ENCODE peak calls at places on chromosomes 16 and 17, in ten cellular contexts. P, I, U, E, F, N, T, V, A and J are unnamed samples.

GRCh38 chr16:65672960-65673359 is 551.1 kb upstream of the CDH11 start:
- DNase-seq in P (peak), I (no peak), U (peak), E (no peak), F (peak), N (no peak), T (no peak), V (no peak), A (no peak), J (no peak)

GRCh38 chr17:16398270-16399267 is 16.8 kb upstream of the TRPV2 start:
- DNase-seq in P (peak), I (no peak), U (no peak), E (peak), F (peak), N (no peak), T (no peak), V (peak), A (no peak), J (peak)

GRCh38 chr16:56532714-56533113 is 12.9 kb upstream of the BBS2 start:
- DNase-seq in P (no peak), I (no peak), U (no peak), E (no peak), F (peak), N (no peak), T (no peak), V (no peak), A (no peak), J (no peak)

GRCh38 chr17:16007439-16007838 is 7.8 kb downstream of the TTC19 start:
- DNase-seq in P (no peak), I (no peak), U (no peak), E (no peak), F (no peak), N (no peak), T (no peak), V (no peak), A (no peak), J (no peak)

GRCh38 chr17:79707931-79708891 is 22.5 kb upstream of the ENPP7 start:
- DNase-seq in P (peak), I (peak), U (peak), E (peak), F (peak), N (peak), T (peak), V (peak), A (no peak), J (peak)

GRCh38 chr16:81752225-81752875 is 26.7 kb upstream of the PLCG2 start:
- DNase-seq in P (no peak), I (peak), U (no peak), E (peak), F (peak), N (no peak), T (peak), V (peak), A (no peak), J (no peak)

GRCh38 chr16:50270510-50271147 is 4.3 kb downstream of the ADCY7 start:
- DNase-seq in P (no peak), I (no peak), U (no peak), E (no peak), F (no peak), N (no peak), T (no peak), V (no peak), A (no peak), J (no peak)

GRCh38 chr16:1563786-1564185 is 30.3 kb downstream of the TMEM204 start:
- DNase-seq in P (no peak), I (no peak), U (no peak), E (no peak), F (no peak), N (no peak), T (no peak), V (no peak), A (no peak), J (no peak)

GRCh38 chr16:73753931-73754330 is 542.7 kb upstream of the PSMD7 start:
- DNase-seq in P (no peak), I (no peak), U (no peak), E (no peak), F (no peak), N (no peak), T (no peak), V (no peak), A (peak), J (no peak)

GRCh38 chr17:82241926-82242697 is 13.3 kb downstream of the SLC16A3 start:
- DNase-seq in P (no peak), I (no peak), U (peak), E (no peak), F (peak), N (no peak), T (no peak), V (no peak), A (no peak), J (no peak)

GRCh38 chr16:15031596-15031995 is 24.3 kb downstream of the NTAN1 start:
- DNase-seq in P (no peak), I (no peak), U (no peak), E (no peak), F (no peak), N (peak), T (no peak), V (no peak), A (no peak), J (no peak)

GRCh38 chr16:2341456-2342447 is 1.2 kb upstream of the ABCA3 start:
- DNase-seq in P (no peak), I (no peak), U (no peak), E (no peak), F (no peak), N (no peak), T (no peak), V (no peak), A (no peak), J (no peak)

GRCh38 chr16:56885446-56886162 is 20.6 kb downstream of the SLC12A3 start:
- DNase-seq in P (no peak), I (no peak), U (no peak), E (no peak), F (no peak), N (no peak), T (no peak), V (no peak), A (no peak), J (no peak)

GRCh38 chr17:38898812-38899348 is 26.5 kb upstream of the LASP1NB start:
- DNase-seq in P (peak), I (peak), U (no peak), E (peak), F (peak), N (peak), T (peak), V (peak), A (no peak), J (no peak)

GRCh38 chr16:31404353-31405064 is 11.4 kb downstream of the ITGAD start:
- DNase-seq in P (peak), I (no peak), U (no peak), E (no peak), F (peak), N (no peak), T (peak), V (peak), A (no peak), J (no peak)

GRCh38 chr17:39801055-39801454 is 63.1 kb downstream of the IKZF3 start:
- DNase-seq in P (no peak), I (no peak), U (no peak), E (no peak), F (no peak), N (no peak), T (no peak), V (no peak), A (no peak), J (no peak)

GRCh38 chr16:31129568-31130335 is 5.8 kb downstream of the PRSS8 start:
- DNase-seq in P (no peak), I (no peak), U (no peak), E (no peak), F (no peak), N (no peak), T (no peak), V (no peak), A (no peak), J (no peak)

GRCh38 chr17:67682196-67682595 is 35.5 kb upstream of the NOL11 start:
- DNase-seq in P (no peak), I (no peak), U (no peak), E (no peak), F (no peak), N (no peak), T (no peak), V (no peak), A (no peak), J (no peak)

GRCh38 chr16:3095869-3096268 is 3.2 kb downstream of the ZSCAN10 start:
- DNase-seq in P (peak), I (peak), U (no peak), E (peak), F (peak), N (peak), T (peak), V (peak), A (no peak), J (no peak)